ENCODE peak calls at places on chromosomes 13 and 19, in nine cellular contexts. X is GM12878; M is islet precursor cell; N is aorta; Q is endothelial cell; B is activated naive CD8-positive, alpha-beta T cell treated with anti-CD3 and anti-CD28 coated beads, Interleukin-2, amount 10 ng/mL, durations not matched to agents 7 days and 5 days; Z is glutamatergic neuron; A is naive B cell; E is naive thymus-derived CD8-positive, alpha-beta T cell. H is an unnamed sample.

GRCh38 chr13:113656015-113656588 is 1.9 kb downstream of the ATP4B start:
- DNase-seq in Z (peak; percentile 7), E (no peak), M (peak; percentile 42), X (no peak), A (no peak), N (peak; percentile 72), Q (no peak), B (peak; percentile 19), H (no peak)

GRCh38 chr19:44846455-44847143 is 502 bp downstream of the NECTIN2 start:
- DNase-seq in X (no peak), Q (peak; percentile 67), E (no peak), M (peak; percentile 92), A (no peak), B (peak; percentile 36), Z (peak; percentile 49), N (peak; percentile 83), H (no peak)

GRCh38 chr13:112986470-112986869 is 17.5 kb downstream of the MCF2L start:
- DNase-seq in X (no peak), M (no peak), Z (no peak), N (no peak), E (no peak), B (no peak), A (no peak), Q (no peak), H (no peak)

GRCh38 chr19:11236324-11237301 is 2.8 kb upstream of the ANGPTL8 start:
- DNase-seq in E (no peak), A (no peak), N (no peak), Q (no peak), B (no peak), Z (no peak), M (no peak), X (no peak), H (no peak)

GRCh38 chr13:108322206-108322824 is 52.8 kb downstream of the TNFSF13B start:
- DNase-seq in M (no peak), E (peak; percentile 26), B (no peak), X (peak; percentile 9), A (peak; percentile 16), Z (no peak), Q (no peak), N (no peak), H (peak; percentile 61)

GRCh38 chr13:48334534-48335127 is 31.1 kb downstream of the RB1 start:
- DNase-seq in X (peak; percentile 24), Z (no peak), A (peak; percentile 32), Q (no peak), M (no peak), B (no peak), N (no peak), E (peak; percentile 45), H (peak; percentile 45)

GRCh38 chr13:77333521-77334083 is 6.7 kb upstream of the MYCBP2 start:
- DNase-seq in M (peak; percentile 59), Z (no peak), X (no peak), B (no peak), Q (no peak), N (no peak), E (no peak), A (no peak), H (no peak)

GRCh38 chr19:47186337-47187022 is 44.5 kb downstream of the BBC3 start:
- DNase-seq in Z (no peak), M (no peak), N (no peak), Q (no peak), B (peak; percentile 69), A (no peak), E (peak; percentile 78), X (peak; percentile 89), H (no peak)